ENCODE peak calls at places on chromosomes 3 and 15, in seven cellular contexts. I, P, L, H, R, U and Y are unnamed samples.

GRCh38 chr15:41603941-41604660 is 45.1 kb downstream of the TYRO3 start:
- DNase-seq in L (peak), U (peak), P (peak), R (peak), H (peak), I (peak), Y (peak)

GRCh38 chr3:133477497-133477896 is 77.6 kb downstream of the BFSP2 start:
- DNase-seq in U (no peak), I (no peak), L (no peak), H (no peak), R (no peak), P (no peak), Y (no peak)

GRCh38 chr15:90481023-90481422 is 48.7 kb upstream of the CRTC3 start:
- DNase-seq in L (no peak), H (no peak), R (no peak), U (no peak), I (peak), P (no peak), Y (peak)

GRCh38 chr3:114645392-114645791 is 351.6 kb downstream of the TIGIT start:
- DNase-seq in P (no peak), U (no peak), H (no peak), L (no peak), R (no peak), I (no peak), Y (no peak)

GRCh38 chr3:159654183-159655134 is 334.2 kb upstream of the IL12A start:
- DNase-seq in P (no peak), U (no peak), H (no peak), R (no peak), I (no peak), L (no peak), Y (no peak)

GRCh38 chr3:42502429-42503250 is at the start of gene VIPR1:
- DNase-seq in H (peak), U (peak), I (peak), P (peak), L (peak), R (peak), Y (no peak)

GRCh38 chr3:47117803-47118364 is 46.0 kb downstream of the SETD2 start:
- DNase-seq in I (no peak), U (no peak), L (no peak), H (no peak), R (no peak), P (no peak), Y (no peak)

GRCh38 chr3:126451511-126451910 is 24.2 kb downstream of the ZXDC start:
- DNase-seq in U (no peak), R (no peak), H (no peak), L (no peak), I (no peak), P (no peak), Y (no peak)

GRCh38 chr3:171186383-171186782 is 159.9 kb upstream of the SLC2A2 start:
- DNase-seq in H (no peak), R (no peak), L (no peak), P (no peak), I (no peak), U (no peak), Y (no peak)

GRCh38 chr3:65186268-65186667 is 498.5 kb upstream of the ADAMTS9 start:
- DNase-seq in U (no peak), I (no peak), L (no peak), R (no peak), H (no peak), P (no peak), Y (no peak)

GRCh38 chr3:71066849-71067261 is 516.7 kb downstream of the FOXP1 start:
- DNase-seq in P (no peak), U (peak), H (no peak), L (no peak), I (no peak), R (no peak), Y (no peak)

GRCh38 chr3:117217355-117217754 is 507.8 kb downstream of the TUSC7 start:
- DNase-seq in I (no peak), L (no peak), U (no peak), R (no peak), P (no peak), H (no peak), Y (no peak)

GRCh38 chr15:56879502-56879901 is 38.9 kb upstream of the TCF12 start:
- DNase-seq in L (no peak), P (no peak), R (no peak), U (no peak), I (no peak), H (no peak), Y (no peak)

GRCh38 chr15:40105517-40106202 is 3.0 kb downstream of the BMF start:
- DNase-seq in U (no peak), L (no peak), R (no peak), H (no peak), P (no peak), I (peak), Y (peak)

GRCh38 chr3:95319921-95320494 is 1257.1 kb downstream of the NSUN3 start:
- DNase-seq in U (peak), P (no peak), I (no peak), H (no peak), L (no peak), R (no peak), Y (no peak)

GRCh38 chr15:51089699-51090098 is 5.0 kb downstream of the TNFAIP8L3 start:
- DNase-seq in P (no peak), U (peak), H (no peak), I (no peak), L (no peak), R (no peak), Y (no peak)

GRCh38 chr3:48440590-48440958 is 517 bp downstream of the TMA7 start:
- DNase-seq in U (no peak), P (no peak), H (peak), I (no peak), R (no peak), L (no peak), Y (no peak)

GRCh38 chr3:149224736-149225594 is 3.3 kb upstream of the CP start:
- DNase-seq in P (no peak), R (no peak), H (no peak), I (no peak), L (no peak), U (peak), Y (peak)

GRCh38 chr3:100277255-100277800 is 16.5 kb downstream of the TBC1D23 start:
- DNase-seq in P (no peak), I (no peak), U (no peak), H (no peak), L (no peak), R (no peak), Y (no peak)